ENCODE peak calls at places on chromosomes 7 and 10, in eight cellular contexts. O is Calu3; Y is stimulated activated CD4-positive, alpha-beta T cell treated with anti-CD3 and anti-CD28 coated beads, Interleukin-2, amount 100 ng/mL, for 24 hours; S is NCI-H2029; W is kidney tubule cell; Q is naive B cell; Z is cardiac fibroblast; J is IMR-90. T is an unnamed sample.

GRCh38 chr7:69622960-69623359 is 24.7 kb downstream of the AUTS2 start:
- DNase-seq in O (no peak), S (no peak), J (no peak), W (no peak), Q (no peak), Y (no peak), Z (no peak), T (no peak)

GRCh38 chr7:40808409-40808942 is 673.7 kb downstream of the SUGCT start:
- DNase-seq in J (peak), S (no peak), O (no peak), Y (no peak), Q (no peak), W (peak), Z (peak), T (no peak)

GRCh38 chr7:30796105-30796869 is 25.1 kb downstream of the MINDY4 start:
- DNase-seq in Q (no peak), W (peak), O (no peak), Y (no peak), S (no peak), J (peak), Z (peak), T (no peak)

GRCh38 chr7:25675789-25676474 is 447.6 kb upstream of the NPVF start:
- DNase-seq in W (no peak), O (no peak), Q (no peak), J (no peak), S (no peak), Y (no peak), Z (no peak), T (peak)

GRCh38 chr7:55534916-55535636 is 37.2 kb downstream of the VOPP1 start:
- DNase-seq in Z (no peak), W (no peak), J (no peak), S (no peak), Y (no peak), O (no peak), Q (no peak), T (no peak)

GRCh38 chr7:100516135-100516812 is 22.7 kb upstream of the AGFG2 start:
- DNase-seq in Z (peak), Q (no peak), J (peak), W (peak), Y (peak), S (no peak), O (no peak), T (no peak)

GRCh38 chr10:45373783-45374450 is at the start of gene ALOX5:
- DNase-seq in J (no peak), Y (no peak), Z (peak), Q (peak), S (peak), O (peak), W (peak), T (peak)

GRCh38 chr7:20508109-20508508 is 107.4 kb upstream of the ABCB5 start:
- DNase-seq in O (no peak), W (peak), Z (no peak), J (no peak), S (no peak), Y (no peak), Q (no peak), T (no peak)

GRCh38 chr7:24764972-24765744 is 7.9 kb upstream of the GSDME start:
- DNase-seq in S (no peak), Q (no peak), Y (no peak), W (no peak), O (no peak), J (peak), Z (peak), T (no peak)

GRCh38 chr7:1567893-1568292 is 1.9 kb downstream of the PSMG3 start:
- DNase-seq in Y (no peak), Z (peak), O (no peak), S (no peak), J (peak), W (peak), Q (no peak), T (no peak)

GRCh38 chr7:17822557-17823173 is 117.6 kb downstream of the SNX13 start:
- DNase-seq in W (no peak), Q (no peak), S (no peak), Y (no peak), J (no peak), Z (no peak), O (no peak), T (no peak)

GRCh38 chr7:76509931-76510877 is at the start of gene UPK3B:
- DNase-seq in O (peak), S (no peak), Q (no peak), W (peak), Y (no peak), J (no peak), Z (no peak), T (no peak)

GRCh38 chr7:111527545-111527944 is 34.7 kb downstream of the IMMP2L start:
- DNase-seq in Z (no peak), Y (no peak), W (no peak), J (no peak), O (no peak), Q (peak), S (no peak), T (no peak)

GRCh38 chr10:119238577-119238976 is 31.2 kb downstream of the GRK5 start:
- DNase-seq in W (no peak), O (no peak), Y (no peak), S (no peak), J (no peak), Z (no peak), Q (no peak), T (no peak)

GRCh38 chr10:116985611-116986010 is 19.4 kb downstream of the SHTN1 start:
- DNase-seq in J (peak), W (no peak), S (no peak), O (no peak), Q (no peak), Y (no peak), Z (no peak), T (no peak)

GRCh38 chr10:12958546-12959110 is 42.9 kb downstream of the CCDC3 start:
- DNase-seq in W (no peak), S (no peak), J (no peak), Y (no peak), Z (no peak), Q (no peak), O (no peak), T (no peak)

GRCh38 chr7:99031496-99031895 is 112.4 kb downstream of the SMURF1 start:
- DNase-seq in J (no peak), Y (no peak), S (no peak), W (no peak), Z (no peak), Q (no peak), O (no peak), T (no peak)

GRCh38 chr7:99190359-99191009 is 17.4 kb downstream of the KPNA7 start:
- DNase-seq in Q (no peak), Y (no peak), S (no peak), O (no peak), Z (no peak), W (no peak), J (no peak), T (no peak)

GRCh38 chr7:150473902-150474301 is 23.5 kb downstream of the GIMAP8 start:
- DNase-seq in Q (no peak), O (no peak), J (no peak), Z (no peak), S (no peak), Y (no peak), W (no peak), T (no peak)

GRCh38 chr7:116393654-116394053 is 105.9 kb upstream of the CAV2 start:
- DNase-seq in Z (peak), Q (no peak), O (no peak), W (no peak), J (peak), S (no peak), Y (no peak), T (no peak)

GRCh38 chr10:103745264-103746247 is 109.8 kb downstream of the SH3PXD2A start:
- DNase-seq in Z (no peak), W (peak), J (peak), O (peak), S (no peak), Q (no peak), Y (peak), T (peak)

GRCh38 chr10:132179551-132180392 is 7.0 kb upstream of the DPYSL4 start:
- DNase-seq in Z (no peak), S (no peak), W (no peak), J (no peak), Y (no peak), Q (no peak), O (no peak), T (no peak)

GRCh38 chr10:10138685-10139084 is 879.0 kb upstream of the CELF2 start:
- DNase-seq in S (no peak), O (no peak), Q (no peak), Y (no peak), W (no peak), Z (no peak), J (no peak), T (no peak)

GRCh38 chr7:91249506-91250233 is 14.6 kb upstream of the FZD1 start:
- DNase-seq in S (no peak), Z (peak), Q (no peak), J (peak), W (peak), Y (no peak), O (peak), T (no peak)

GRCh38 chr7:123748171-123748733 is 551 bp downstream of the WASL start:
- DNase-seq in Y (peak), J (peak), W (peak), O (peak), Z (peak), S (peak), Q (no peak), T (no peak)

GRCh38 chr7:49638166-49638565 is 135.3 kb upstream of the VWC2 start:
- DNase-seq in O (no peak), S (no peak), J (no peak), Q (no peak), Y (no peak), Z (no peak), W (no peak), T (no peak)

GRCh38 chr7:66910789-66911188 is 10.2 kb upstream of the TMEM248 start:
- DNase-seq in Y (no peak), O (no peak), Q (no peak), S (no peak), Z (no peak), J (no peak), W (no peak), T (no peak)

GRCh38 chr10:43262902-43263466 is 3.9 kb downstream of the RASGEF1A start:
- DNase-seq in S (no peak), Z (no peak), W (no peak), O (no peak), Y (peak), Q (no peak), J (no peak), T (no peak)

GRCh38 chr7:70131807-70132565 is 533.7 kb downstream of the AUTS2 start:
- DNase-seq in Y (no peak), S (peak), O (no peak), J (no peak), Z (no peak), W (peak), Q (no peak), T (peak)

GRCh38 chr7:98284335-98285036 is 3.0 kb downstream of the BRI3 start:
- DNase-seq in W (peak), O (peak), S (peak), J (peak), Z (peak), Q (no peak), Y (no peak), T (no peak)

GRCh38 chr10:121595806-121596667 is 2.2 kb downstream of the FGFR2 start:
- DNase-seq in O (peak), W (no peak), Q (no peak), Y (no peak), J (no peak), Z (no peak), S (no peak), T (no peak)

GRCh38 chr7:39413866-39414668 is 152.1 kb upstream of the YAE1 start:
- DNase-seq in W (peak), Q (peak), Z (peak), Y (peak), J (peak), O (peak), S (peak), T (no peak)

GRCh38 chr7:151181011-151181431 is 6.0 kb downstream of the ASB10 start:
- DNase-seq in O (no peak), Q (no peak), J (no peak), Z (no peak), Y (no peak), W (no peak), S (no peak), T (no peak)

GRCh38 chr7:155881471-155882350 is 69.4 kb upstream of the SHH start:
- DNase-seq in Z (no peak), Q (no peak), O (no peak), J (no peak), W (no peak), Y (no peak), S (no peak), T (no peak)

GRCh38 chr7:149854611-149855367 is 16.6 kb downstream of the ZNF862 start:
- DNase-seq in W (peak), Y (no peak), S (peak), O (peak), J (peak), Z (peak), Q (no peak), T (peak)

GRCh38 chr10:24339387-24339786 is 130.4 kb downstream of the KIAA1217 start:
- DNase-seq in S (no peak), Z (no peak), O (no peak), Q (no peak), W (no peak), J (no peak), Y (no peak), T (no peak)

GRCh38 chr7:25762511-25763119 is 389.4 kb upstream of the NFE2L3 start:
- DNase-seq in Y (no peak), S (no peak), Q (no peak), Z (no peak), W (no peak), O (no peak), J (no peak), T (peak)

GRCh38 chr10:3935933-3936359 is 150.9 kb upstream of the KLF6 start:
- DNase-seq in S (peak), O (no peak), Z (peak), W (no peak), Q (no peak), J (no peak), Y (no peak), T (peak)